ENCODE peak calls at places on chromosomes 4 and X, in six cellular contexts. T is H9, X is H1, C is IMR-90, Z is mesendoderm, U is neuronal stem cell. Y is an unnamed sample.

GRCh38 chrX:153969125-153969903 is 2.3 kb downstream of the HCFC1 start:
- DNase-seq in C (no peak), Z (no peak), X (no peak), U (no peak), T (no peak), Y (no peak)

GRCh38 chr4:8523175-8523574 is 57.0 kb upstream of the GPR78 start:
- DNase-seq in C (no peak), X (no peak), U (no peak), T (no peak), Z (no peak), Y (no peak)

GRCh38 chr4:51907001-51907669 is 64.2 kb downstream of the DCUN1D4 start:
- DNase-seq in T (no peak), Z (no peak), X (no peak), U (no peak), C (no peak), Y (no peak)

GRCh38 chrX:68978211-68978780 is 149.5 kb downstream of the EFNB1 start:
- DNase-seq in T (peak), C (peak), U (no peak), X (no peak), Z (peak), Y (peak)

GRCh38 chrX:68852046-68852445 is 23.2 kb downstream of the EFNB1 start:
- DNase-seq in X (no peak), Z (no peak), T (no peak), U (no peak), C (no peak), Y (no peak)

GRCh38 chr4:141759796-141760425 is 123.5 kb downstream of the IL15 start:
- DNase-seq in X (no peak), U (no peak), T (no peak), Z (no peak), C (peak), Y (no peak)

GRCh38 chr4:142615324-142615665 is 230.8 kb downstream of the INPP4B start:
- DNase-seq in X (no peak), Z (peak), C (peak), U (no peak), T (no peak), Y (peak)

GRCh38 chrX:70452143-70452733 is 7.6 kb downstream of the DLG3 start:
- DNase-seq in X (no peak), Z (peak), U (no peak), C (peak), T (peak), Y (peak)

GRCh38 chr4:150037251-150037856 is 40.9 kb upstream of the DCLK2 start:
- DNase-seq in U (no peak), X (no peak), C (no peak), T (no peak), Z (no peak), Y (no peak)

GRCh38 chrX:21166302-21166982 is 207.8 kb upstream of the CNKSR2 start:
- DNase-seq in Z (peak), U (no peak), C (peak), T (no peak), X (no peak), Y (peak)

GRCh38 chr4:168589154-168589553 is 92.3 kb downstream of the PALLD start:
- DNase-seq in T (no peak), Z (no peak), U (no peak), X (no peak), C (peak), Y (peak)
- H2BK15ac ChIP-seq in T (no peak), Z (no peak), U (no peak), X (no peak), C (peak), Y (no peak)

GRCh38 chr4:3338321-3338838 is 45.6 kb downstream of the RGS12 start:
- DNase-seq in T (no peak), X (no peak), C (no peak), U (no peak), Z (no peak), Y (no peak)
- H3K4ac ChIP-seq in T (no peak), X (no peak), C (no peak), U (no peak), Z (no peak), Y (no peak)

GRCh38 chr4:71938776-71939175 is 93.0 kb upstream of the NPFFR2 start:
- DNase-seq in X (no peak), C (no peak), U (no peak), T (no peak), Z (no peak), Y (no peak)

GRCh38 chr4:71930459-71930858 is 101.3 kb upstream of the NPFFR2 start:
- DNase-seq in T (no peak), X (no peak), C (no peak), Z (no peak), U (no peak), Y (no peak)

GRCh38 chr4:71932941-71933340 is 98.9 kb upstream of the NPFFR2 start:
- DNase-seq in X (no peak), C (no peak), Z (no peak), T (no peak), U (no peak), Y (no peak)
- H3K4me2 ChIP-seq in X (no peak), C (no peak), Z (no peak), T (no peak), U (no peak), Y (no peak)

GRCh38 chr4:152620915-152621314 is 58.9 kb downstream of the TMEM154 start:
- DNase-seq in T (no peak), X (no peak), U (no peak), Z (peak), C (no peak), Y (no peak)
- H2BK15ac ChIP-seq in T (no peak), X (no peak), U (no peak), Z (no peak), C (no peak), Y (no peak)